ENCODE peak calls at places on chromosomes 13 and 19, in five cellular contexts. V, F, X, Z and R are unnamed samples.

GRCh38 chr13:113959198-113959597 is 14.7 kb downstream of the C13orf46 start:
- DNase-seq in F (peak), V (no peak), X (no peak), Z (no peak), R (no peak)

GRCh38 chr13:99269627-99270252 is 11.6 kb upstream of the GPR18 start:
- DNase-seq in Z (no peak), V (peak), X (no peak), F (peak), R (no peak)

GRCh38 chr19:18153555-18154134 is 682 bp downstream of the PIK3R2 start:
- DNase-seq in Z (no peak), X (no peak), F (no peak), V (no peak), R (peak)

GRCh38 chr13:50843256-50844043 is at the start of gene DLEU7:
- DNase-seq in X (no peak), V (no peak), Z (no peak), F (no peak), R (no peak)

GRCh38 chr19:17406887-17407196 is 1.4 kb upstream of the BST2 start:
- DNase-seq in X (no peak), Z (no peak), V (no peak), F (no peak), R (no peak)

GRCh38 chr13:66329988-66330429 is 900.1 kb downstream of the PCDH9 start:
- DNase-seq in F (peak), Z (no peak), X (no peak), V (peak), R (no peak)

GRCh38 chr13:73339086-73339485 is 280.3 kb downstream of the KLF5 start:
- DNase-seq in V (no peak), F (peak), Z (no peak), X (no peak), R (no peak)

GRCh38 chr19:16628984-16629691 is 1.1 kb upstream of the MED26 start:
- DNase-seq in X (no peak), Z (no peak), F (peak), V (no peak), R (no peak)

GRCh38 chr19:56091751-56092546 is 29.1 kb downstream of the ZNF787 start:
- DNase-seq in V (no peak), Z (no peak), X (peak), F (peak), R (peak)

GRCh38 chr13:48730971-48731658 is 77.4 kb downstream of the CYSLTR2 start:
- DNase-seq in F (peak), Z (no peak), X (no peak), V (no peak), R (no peak)

GRCh38 chr19:12703056-12703455 is 6.6 kb upstream of the FBXW9 start:
- DNase-seq in X (no peak), Z (no peak), V (peak), F (no peak), R (peak)

GRCh38 chr19:28646629-28647028 is 566.3 kb downstream of the UQCRFS1 start:
- DNase-seq in V (no peak), X (no peak), F (no peak), Z (no peak), R (no peak)

GRCh38 chr13:34257980-34258379 is 440.0 kb downstream of the RFC3 start:
- DNase-seq in F (no peak), X (no peak), V (no peak), Z (no peak), R (no peak)

GRCh38 chr19:3670796-3671679 is 29.2 kb downstream of the PIP5K1C start:
- DNase-seq in V (peak), X (no peak), F (no peak), Z (no peak), R (no peak)

GRCh38 chr13:106464076-106464475 is 71.4 kb downstream of the EFNB2 start:
- DNase-seq in V (no peak), F (no peak), Z (no peak), X (no peak), R (no peak)

GRCh38 chr13:108915095-108915633 is 285.8 kb downstream of the MYO16 start:
- DNase-seq in Z (no peak), V (no peak), F (peak), X (no peak), R (no peak)

GRCh38 chr19:54724142-54724541 is at the start of gene KIR3DL3:
- DNase-seq in F (no peak), V (no peak), Z (no peak), X (no peak), R (no peak)

GRCh38 chr19:536031-536880 is 4.7 kb downstream of the CDC34 start:
- DNase-seq in V (no peak), Z (no peak), F (no peak), X (no peak), R (no peak)

GRCh38 chr19:12034610-12035009 is 869 bp downstream of the ZNF433 start:
- DNase-seq in X (no peak), Z (no peak), V (peak), F (no peak), R (no peak)

GRCh38 chr19:58398087-58398486 is 2.6 kb downstream of the RNF225 start:
- DNase-seq in Z (no peak), X (no peak), F (no peak), V (no peak), R (no peak)

GRCh38 chr19:19860756-19861390 is 4.8 kb upstream of the ZNF253 start:
- DNase-seq in V (no peak), X (no peak), F (peak), Z (no peak), R (no peak)

GRCh38 chr13:79548886-79549285 is 67.9 kb downstream of the NDFIP2 start:
- DNase-seq in V (no peak), Z (no peak), X (no peak), F (peak), R (no peak)

GRCh38 chr13:51717786-51718398 is 86.1 kb downstream of the DHRS12 start:
- DNase-seq in Z (no peak), X (no peak), V (no peak), F (peak), R (peak)

GRCh38 chr13:28564030-28564429 is 69.1 kb upstream of the FLT1 start:
- DNase-seq in F (peak), V (no peak), Z (no peak), X (peak), R (no peak)

GRCh38 chr19:409006-409514 is at the start of gene C2CD4C:
- DNase-seq in X (no peak), F (peak), Z (no peak), V (no peak), R (peak)

GRCh38 chr13:20492641-20493040 is 33.0 kb downstream of the CRYL1 start:
- DNase-seq in X (peak), Z (peak), F (peak), V (no peak), R (no peak)